ENCODE peak calls at places on chromosomes 6 and 20, in ten cellular contexts. R is IMR-90, V is pancreas, G is NT2/D1, Y is psoas muscle, W is ovary, B is cardiac muscle cell, S is heart right ventricle, U is endothelial cell of umbilical vein, X is lower lobe of right lung. F is an unnamed sample. For H3K9me3, the result is how much of the 10 kb centered on the place peaks cover.

GRCh38 chr20:47276856-47277541 is 79.5 kb downstream of the ZMYND8 start:
- DNase-seq in R (peak), V (no peak), G (no peak), Y (peak), W (peak), B (peak), S (peak), U (peak), X (no peak), F (no peak)

GRCh38 chr20:54078296-54078695 is 7.9 kb upstream of the BCAS1 start:
- DNase-seq in R (no peak), V (no peak), G (no peak), Y (no peak), W (no peak), B (no peak), S (no peak), U (no peak), X (no peak), F (no peak)

GRCh38 chr20:48159156-48159971 is 374.1 kb upstream of the SULF2 start:
- DNase-seq in R (no peak), V (no peak), G (no peak), Y (no peak), W (no peak), B (peak), S (no peak), U (no peak), X (no peak), F (no peak)

GRCh38 chr20:50191065-50191565 is 485 bp downstream of the CEBPB start:
- DNase-seq in R (no peak), V (peak), G (no peak), Y (peak), W (no peak), B (no peak), S (peak), U (peak), X (peak), F (peak)

GRCh38 chr20:19628570-19629134 is 129.4 kb upstream of the RIN2 start:
- DNase-seq in R (peak), V (peak), G (peak), Y (no peak), W (no peak), B (peak), S (peak), U (peak), X (no peak), F (no peak)

GRCh38 chr20:3760980-3761379 is 6.6 kb downstream of the ADISSP start:
- DNase-seq in R (no peak), V (no peak), G (no peak), Y (no peak), W (no peak), B (no peak), S (no peak), U (no peak), X (no peak), F (no peak)

GRCh38 chr6:102517506-102517905 is 1124.0 kb downstream of the GRIK2 start:
- DNase-seq in R (no peak), V (no peak), G (no peak), Y (no peak), W (no peak), B (no peak), S (no peak), U (no peak), X (no peak), F (no peak)

GRCh38 chr6:7911345-7911725 is 747 bp upstream of the TXNDC5 start:
- DNase-seq in R (no peak), V (no peak), G (no peak), Y (no peak), W (no peak), B (no peak), S (no peak), U (no peak), X (no peak), F (no peak)

GRCh38 chr20:34355427-34355826 is 7.6 kb upstream of the ITCH start:
- DNase-seq in R (no peak), V (no peak), G (no peak), Y (no peak), W (no peak), B (no peak), S (no peak), U (no peak), X (no peak), F (no peak)

GRCh38 chr20:57581202-57582028 is 20.5 kb downstream of the PCK1 start:
- DNase-seq in R (no peak), V (no peak), G (no peak), Y (no peak), W (no peak), B (no peak), S (no peak), U (no peak), X (no peak), F (no peak)

GRCh38 chr6:155325700-155326516 is 11.6 kb upstream of the TFB1M start:
- DNase-seq in R (no peak), V (no peak), G (peak), Y (no peak), W (no peak), B (no peak), S (no peak), U (no peak), X (no peak), F (no peak)

GRCh38 chr6:3603443-3604130 is 146.7 kb upstream of the SLC22A23 start:
- DNase-seq in R (no peak), V (no peak), G (no peak), Y (no peak), W (no peak), B (peak), S (no peak), U (peak), X (no peak), F (no peak)

GRCh38 chr6:47112311-47112710 is 70.2 kb upstream of the ADGRF1 start:
- DNase-seq in R (no peak), V (no peak), G (no peak), Y (no peak), W (no peak), B (no peak), S (no peak), U (no peak), X (no peak), F (no peak)

GRCh38 chr6:143775326-143775725 is 67.8 kb upstream of the LTV1 start:
- DNase-seq in R (no peak), V (no peak), G (no peak), Y (no peak), W (no peak), B (no peak), S (peak), U (no peak), X (no peak), F (no peak)

GRCh38 chr6:44128020-44128917 is 915 bp downstream of the TMEM63B start:
- DNase-seq in R (no peak), V (peak), G (no peak), Y (peak), W (peak), B (peak), S (peak), U (peak), X (peak), F (no peak)

GRCh38 chr6:3227363-3228045 is at the start of gene TUBB2B:
- DNase-seq in R (peak), V (peak), G (peak), Y (peak), W (no peak), B (no peak), S (no peak), U (peak), X (no peak), F (no peak)

GRCh38 chr6:9745966-9746365 is 668.9 kb downstream of the TFAP2A start:
- DNase-seq in R (peak), V (no peak), G (no peak), Y (no peak), W (no peak), B (no peak), S (no peak), U (no peak), X (no peak), F (no peak)

GRCh38 chr6:1613631-1614447 is 4.1 kb downstream of the FOXC1 start:
- DNase-seq in R (peak), V (no peak), G (no peak), Y (no peak), W (no peak), B (peak), S (no peak), U (peak), X (no peak), F (no peak)

GRCh38 chr20:47139934-47140333 is 216.6 kb downstream of the ZMYND8 start:
- DNase-seq in R (no peak), V (no peak), G (no peak), Y (no peak), W (no peak), B (no peak), S (no peak), U (no peak), X (no peak), F (no peak)

GRCh38 chr6:118709859-118710350 is 58.5 kb upstream of the CEP85L start:
- DNase-seq in R (peak), V (no peak), G (no peak), Y (no peak), W (no peak), B (peak), S (no peak), U (no peak), X (no peak), F (peak)

GRCh38 chr6:149965191-149966020 is 1.7 kb downstream of the ULBP1 start:
- DNase-seq in R (no peak), V (no peak), G (no peak), Y (no peak), W (no peak), B (no peak), S (no peak), U (no peak), X (no peak), F (no peak)

GRCh38 chr6:3898270-3898994 is 49.3 kb downstream of the FAM50B start:
- DNase-seq in R (no peak), V (no peak), G (no peak), Y (no peak), W (no peak), B (no peak), S (no peak), U (no peak), X (no peak), F (no peak)

GRCh38 chr20:36784900-36785299 is 11.3 kb upstream of the DSN1 start:
- DNase-seq in R (peak), V (no peak), G (no peak), Y (peak), W (peak), B (peak), S (peak), U (no peak), X (no peak), F (no peak)

GRCh38 chr6:14811760-14812428 is 434.0 kb upstream of the JARID2 start:
- DNase-seq in R (peak), V (no peak), G (no peak), Y (no peak), W (no peak), B (peak), S (no peak), U (no peak), X (no peak), F (no peak)

GRCh38 chr20:46562373-46563169 is 12.1 kb upstream of the OCSTAMP start:
- DNase-seq in R (peak), V (peak), G (no peak), Y (peak), W (peak), B (peak), S (peak), U (peak), X (peak), F (peak)

GRCh38 chr20:1505871-1506270 is 14.7 kb upstream of the SIRPB2 start:
- DNase-seq in R (no peak), V (no peak), G (no peak), Y (no peak), W (no peak), B (no peak), S (no peak), U (no peak), X (no peak), F (no peak)

GRCh38 chr6:159540883-159541282 is 152.2 kb downstream of the SOD2 start:
- DNase-seq in R (no peak), V (no peak), G (no peak), Y (no peak), W (no peak), B (no peak), S (no peak), U (no peak), X (no peak), F (no peak)

GRCh38 chr6:6218246-6219085 is 102.0 kb downstream of the F13A1 start:
- DNase-seq in R (no peak), V (no peak), G (no peak), Y (peak), W (no peak), B (no peak), S (no peak), U (no peak), X (no peak), F (no peak)

GRCh38 chr20:3766832-3767433 is 620 bp downstream of the ADISSP start:
- DNase-seq in R (no peak), V (no peak), G (no peak), Y (no peak), W (no peak), B (no peak), S (peak), U (no peak), X (peak), F (no peak)

GRCh38 chr6:30570760-30571084 is 520 bp upstream of the ABCF1 start:
- DNase-seq in R (no peak), V (no peak), G (no peak), Y (no peak), W (no peak), B (no peak), S (no peak), U (no peak), X (no peak), F (no peak)

GRCh38 chr6:169780571-169781091 is 29.2 kb downstream of the ERMARD start:
- DNase-seq in R (peak), V (no peak), G (no peak), Y (no peak), W (no peak), B (no peak), S (no peak), U (peak), X (no peak), F (no peak)

GRCh38 chr6:131063028-131063763 is at the start of gene EPB41L2:
- DNase-seq in R (peak), V (peak), G (peak), Y (peak), W (peak), B (peak), S (peak), U (peak), X (peak), F (peak)

GRCh38 chr6:105883966-105884365 is 202.2 kb upstream of the PRDM1 start:
- DNase-seq in R (no peak), V (no peak), G (no peak), Y (no peak), W (no peak), B (no peak), S (no peak), U (no peak), X (no peak), F (no peak)

GRCh38 chr6:33249732-33250625 is 21.7 kb downstream of the VPS52 start:
- DNase-seq in R (peak), V (peak), G (no peak), Y (no peak), W (no peak), B (peak), S (peak), U (peak), X (no peak), F (no peak)

GRCh38 chr20:16035576-16035975 is 537.7 kb downstream of the KIF16B start:
- DNase-seq in R (no peak), V (no peak), G (no peak), Y (no peak), W (no peak), B (no peak), S (no peak), U (no peak), X (no peak), F (no peak)
- H3K9me3 ChIP-seq in R (under half), V (under half), G (under half), Y (under half), W (under half), B (under half), S (under half), U (under half), X (under half), F (under half)

GRCh38 chr20:29878777-29879442 is 1378.6 kb upstream of the DEFB115 start:
- DNase-seq in R (no peak), V (no peak), G (no peak), Y (no peak), W (no peak), B (no peak), S (no peak), U (no peak), X (peak), F (no peak)

GRCh38 chr20:29878281-29878741 is 1379.2 kb upstream of the DEFB115 start:
- DNase-seq in R (no peak), V (no peak), G (no peak), Y (no peak), W (no peak), B (peak), S (no peak), U (no peak), X (peak), F (no peak)

GRCh38 chr20:29876911-29877285 is 1380.6 kb upstream of the DEFB115 start:
- DNase-seq in R (no peak), V (no peak), G (no peak), Y (no peak), W (no peak), B (no peak), S (no peak), U (no peak), X (peak), F (no peak)

GRCh38 chr20:29874476-29875202 is 1382.8 kb upstream of the DEFB115 start:
- DNase-seq in R (no peak), V (no peak), G (no peak), Y (no peak), W (no peak), B (no peak), S (no peak), U (no peak), X (no peak), F (no peak)

DNA sequence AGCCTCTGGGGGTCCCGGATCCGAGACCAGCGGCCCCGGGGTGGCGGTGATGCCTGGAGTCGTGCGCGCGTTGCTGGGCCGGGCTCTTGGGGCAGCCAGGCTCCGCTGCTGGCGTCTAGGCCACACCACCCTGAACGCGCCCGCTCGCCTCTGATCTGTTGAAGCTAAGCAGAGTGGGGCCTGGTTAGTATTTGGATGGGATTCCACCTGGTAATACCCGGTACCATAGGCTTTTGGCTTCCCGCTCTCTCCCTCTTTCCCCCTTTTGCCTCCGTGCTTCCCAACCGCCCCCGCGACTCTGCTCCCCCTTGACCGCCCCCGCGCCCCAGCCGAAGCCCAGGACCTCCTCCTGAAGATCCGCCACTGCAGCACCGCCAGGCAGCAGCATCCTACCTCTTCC is 1383.5 kb upstream of the DEFB115 start:
- DNase-seq in R (peak), V (peak), G (no peak), Y (peak), W (no peak), B (peak), S (no peak), U (peak), X (peak), F (no peak)
- H3K9me3 ChIP-seq in R (under half), V (under half), G (under half), Y (under half), W (under half), B (under half), S (under half), U (under half), X (under half), F (under half)

DNA sequence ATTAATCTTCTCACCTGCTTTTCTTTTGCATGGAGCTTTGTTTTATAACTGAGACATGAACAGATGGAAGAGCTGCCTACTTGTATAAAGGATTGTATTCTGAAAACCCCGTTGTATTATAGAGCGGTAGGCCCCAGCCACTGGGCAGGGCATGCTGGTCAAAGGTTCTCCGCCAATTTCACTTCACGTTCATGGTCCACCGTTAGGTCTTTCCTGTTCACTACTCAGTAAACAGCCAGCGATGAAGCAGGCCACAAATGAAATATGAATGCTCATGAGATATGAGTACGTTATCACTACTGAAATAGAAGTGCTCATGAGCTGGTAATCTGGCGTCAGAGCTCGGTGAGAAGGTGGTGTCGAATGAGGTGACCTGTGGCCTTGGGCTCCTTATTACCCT is 16.5 kb downstream of the EDN3 start:
- DNase-seq in R (no peak), V (no peak), G (no peak), Y (no peak), W (no peak), B (no peak), S (no peak), U (no peak), X (no peak), F (no peak)
- H3K9me3 ChIP-seq in R (under half), V (under half), G (under half), Y (under half), W (under half), B (under half), S (under half), U (under half), X (under half), F (under half)

GRCh38 chr20:43798591-43799149 is 71.9 kb upstream of the GTSF1L start:
- DNase-seq in R (no peak), V (no peak), G (no peak), Y (no peak), W (no peak), B (no peak), S (no peak), U (no peak), X (no peak), F (no peak)
- H3K9me3 ChIP-seq in R (under half), V (under half), G (under half), Y (under half), W (under half), B (under half), S (under half), U (under half), X (under half), F (under half)

DNA sequence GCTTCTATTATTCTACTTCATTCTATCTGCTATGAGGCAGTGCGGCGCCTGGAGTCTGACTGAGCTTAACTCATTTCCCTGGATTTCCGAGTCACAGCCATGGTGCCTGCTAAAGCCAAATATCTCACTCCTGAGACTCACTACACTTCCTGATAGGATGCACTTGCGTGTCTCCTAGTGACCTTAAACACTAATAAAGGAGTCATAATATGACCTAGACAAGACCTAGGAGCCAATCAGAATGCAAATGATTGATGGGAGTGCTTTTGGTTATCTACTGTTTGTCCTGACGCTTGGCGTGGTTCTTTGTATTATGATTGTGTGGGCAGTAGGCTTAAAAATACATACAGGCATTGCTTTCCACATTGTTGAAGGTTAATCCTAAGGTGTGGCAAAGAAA is 161.2 kb upstream of the HEY2 start:
- DNase-seq in R (no peak), V (no peak), G (no peak), Y (no peak), W (no peak), B (peak), S (no peak), U (peak), X (no peak), F (no peak)
- H3K9me3 ChIP-seq in R (under half), V (under half), G (under half), Y (under half), W (under half), B (under half), S (under half), U (under half), X (under half), F (under half)

DNA sequence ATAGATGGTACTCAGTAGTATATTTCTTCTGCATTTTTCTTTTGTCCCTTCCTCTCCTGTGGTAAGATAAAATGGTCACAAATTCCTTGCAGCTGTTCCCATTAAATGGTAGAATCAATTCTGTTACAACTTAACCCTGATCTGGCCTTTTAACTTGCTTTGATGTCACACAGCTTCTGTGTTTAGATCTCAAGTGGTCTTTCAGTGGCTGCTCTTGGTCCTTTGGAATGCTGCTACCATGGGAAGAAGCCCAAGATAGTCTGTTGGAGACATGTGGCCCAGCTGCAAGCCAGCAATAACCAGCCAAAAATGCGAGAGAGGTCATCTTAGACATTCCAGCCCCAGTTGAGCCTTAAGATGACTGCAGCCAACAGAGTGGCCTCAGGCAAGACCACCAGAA is 429.7 kb downstream of the KIF16B start:
- DNase-seq in R (no peak), V (no peak), G (no peak), Y (no peak), W (no peak), B (no peak), S (no peak), U (no peak), X (no peak), F (no peak)
- H3K9me3 ChIP-seq in R (under half), V (under half), G (under half), Y (under half), W (under half), B (under half), S (under half), U (under half), X (under half), F (under half)

F was measured in effector memory CD4-positive, alpha-beta T cell.